ENCODE peak calls at places on chromosomes 6 and 20, in six cellular contexts. One of them, this sample, is unnamed.

GRCh38 chr6:159031826-159032225 is 13.0 kb downstream of the TAGAP start:
- DNase-seq in activated B cell treated with CpG ODN at 0.5 μM for 24 hours: no peak
- DNase-seq in HFFc6: no peak
- DNase-seq in foreskin fibroblast: no peak
- DNase-seq in fibroblast of lung: no peak
- DNase-seq in lower leg skin: no peak
- DNase-seq in this sample: no peak

GRCh38 chr20:6783752-6784725 is 16.6 kb downstream of the BMP2 start:
- DNase-seq in activated B cell treated with CpG ODN at 0.5 μM for 24 hours: no peak
- DNase-seq in HFFc6: no peak
- DNase-seq in foreskin fibroblast: peak
- DNase-seq in fibroblast of lung: peak
- DNase-seq in lower leg skin: no peak
- DNase-seq in this sample: no peak

GRCh38 chr6:34021839-34022190 is 124.1 kb downstream of the GRM4 start:
- DNase-seq in activated B cell treated with CpG ODN at 0.5 μM for 24 hours: no peak
- DNase-seq in HFFc6: no peak
- DNase-seq in foreskin fibroblast: no peak
- DNase-seq in fibroblast of lung: no peak
- DNase-seq in lower leg skin: no peak
- DNase-seq in this sample: no peak

GRCh38 chr6:169990095-169991030 is 238.9 kb downstream of the ERMARD start:
- DNase-seq in activated B cell treated with CpG ODN at 0.5 μM for 24 hours: peak
- DNase-seq in HFFc6: no peak
- DNase-seq in foreskin fibroblast: no peak
- DNase-seq in fibroblast of lung: no peak
- DNase-seq in lower leg skin: peak
- DNase-seq in this sample: peak

GRCh38 chr6:167797079-167797870 is 29.4 kb upstream of the AFDN start:
- DNase-seq in activated B cell treated with CpG ODN at 0.5 μM for 24 hours: no peak
- DNase-seq in HFFc6: no peak
- DNase-seq in foreskin fibroblast: no peak
- DNase-seq in fibroblast of lung: no peak
- DNase-seq in lower leg skin: peak
- DNase-seq in this sample: no peak

GRCh38 chr6:163354779-163355431 is 59.6 kb upstream of the QKI start:
- DNase-seq in activated B cell treated with CpG ODN at 0.5 μM for 24 hours: peak
- DNase-seq in HFFc6: no peak
- DNase-seq in foreskin fibroblast: peak
- DNase-seq in fibroblast of lung: no peak
- DNase-seq in lower leg skin: no peak
- DNase-seq in this sample: no peak

GRCh38 chr6:158338311-158339112 is 26.2 kb downstream of the TULP4 start:
- DNase-seq in activated B cell treated with CpG ODN at 0.5 μM for 24 hours: no peak
- DNase-seq in HFFc6: no peak
- DNase-seq in foreskin fibroblast: no peak
- DNase-seq in fibroblast of lung: no peak
- DNase-seq in lower leg skin: no peak
- DNase-seq in this sample: no peak

GRCh38 chr6:128597004-128597403 is 76.6 kb upstream of the PTPRK start:
- DNase-seq in activated B cell treated with CpG ODN at 0.5 μM for 24 hours: no peak
- DNase-seq in HFFc6: no peak
- DNase-seq in foreskin fibroblast: peak
- DNase-seq in fibroblast of lung: no peak
- DNase-seq in lower leg skin: no peak
- DNase-seq in this sample: no peak

GRCh38 chr20:20525214-20525613 is 157.3 kb downstream of the INSM1 start:
- DNase-seq in activated B cell treated with CpG ODN at 0.5 μM for 24 hours: no peak
- DNase-seq in HFFc6: no peak
- DNase-seq in foreskin fibroblast: no peak
- DNase-seq in fibroblast of lung: no peak
- DNase-seq in lower leg skin: no peak
- DNase-seq in this sample: no peak

GRCh38 chr20:63061051-63061531 is 54.3 kb upstream of the BHLHE23 start:
- DNase-seq in activated B cell treated with CpG ODN at 0.5 μM for 24 hours: no peak
- DNase-seq in HFFc6: no peak
- DNase-seq in foreskin fibroblast: no peak
- DNase-seq in fibroblast of lung: no peak
- DNase-seq in lower leg skin: peak
- DNase-seq in this sample: no peak

GRCh38 chr6:119544325-119545150 is 195.0 kb upstream of the MAN1A1 start:
- DNase-seq in activated B cell treated with CpG ODN at 0.5 μM for 24 hours: no peak
- DNase-seq in HFFc6: no peak
- DNase-seq in foreskin fibroblast: no peak
- DNase-seq in fibroblast of lung: peak
- DNase-seq in lower leg skin: no peak
- DNase-seq in this sample: no peak

GRCh38 chr6:14132244-14133220 is 15.0 kb downstream of the CD83 start:
- DNase-seq in activated B cell treated with CpG ODN at 0.5 μM for 24 hours: no peak
- DNase-seq in HFFc6: no peak
- DNase-seq in foreskin fibroblast: no peak
- DNase-seq in fibroblast of lung: no peak
- DNase-seq in lower leg skin: no peak
- DNase-seq in this sample: no peak

GRCh38 chr6:147285087-147285855 is 81.1 kb downstream of the STXBP5 start:
- DNase-seq in activated B cell treated with CpG ODN at 0.5 μM for 24 hours: no peak
- DNase-seq in HFFc6: peak
- DNase-seq in foreskin fibroblast: peak
- DNase-seq in fibroblast of lung: peak
- DNase-seq in lower leg skin: no peak
- DNase-seq in this sample: no peak

GRCh38 chr20:24633026-24633425 is 163.6 kb downstream of the SYNDIG1 start:
- DNase-seq in activated B cell treated with CpG ODN at 0.5 μM for 24 hours: no peak
- DNase-seq in HFFc6: peak
- DNase-seq in foreskin fibroblast: peak
- DNase-seq in fibroblast of lung: no peak
- DNase-seq in lower leg skin: peak
- DNase-seq in this sample: peak

GRCh38 chr6:3001773-3002293 is 2.1 kb downstream of the NQO2 start:
- DNase-seq in activated B cell treated with CpG ODN at 0.5 μM for 24 hours: no peak
- DNase-seq in HFFc6: peak
- DNase-seq in foreskin fibroblast: peak
- DNase-seq in fibroblast of lung: peak
- DNase-seq in lower leg skin: no peak
- DNase-seq in this sample: no peak

GRCh38 chr20:50980851-50981713 is 22.5 kb downstream of the MOCS3 start:
- DNase-seq in activated B cell treated with CpG ODN at 0.5 μM for 24 hours: peak
- DNase-seq in HFFc6: peak
- DNase-seq in foreskin fibroblast: peak
- DNase-seq in fibroblast of lung: peak
- DNase-seq in lower leg skin: no peak
- DNase-seq in this sample: no peak

GRCh38 chr20:7772376-7772775 is 167.9 kb downstream of the HAO1 start:
- DNase-seq in activated B cell treated with CpG ODN at 0.5 μM for 24 hours: no peak
- DNase-seq in HFFc6: no peak
- DNase-seq in foreskin fibroblast: peak
- DNase-seq in fibroblast of lung: peak
- DNase-seq in lower leg skin: no peak
- DNase-seq in this sample: no peak

GRCh38 chr6:4812068-4812467 is 35.9 kb downstream of the CDYL start:
- DNase-seq in activated B cell treated with CpG ODN at 0.5 μM for 24 hours: no peak
- DNase-seq in HFFc6: peak
- DNase-seq in foreskin fibroblast: no peak
- DNase-seq in fibroblast of lung: no peak
- DNase-seq in lower leg skin: no peak
- DNase-seq in this sample: no peak

GRCh38 chr6:35096129-35096852 is 44.8 kb downstream of the TCP11 start:
- DNase-seq in activated B cell treated with CpG ODN at 0.5 μM for 24 hours: no peak
- DNase-seq in HFFc6: peak
- DNase-seq in foreskin fibroblast: peak
- DNase-seq in fibroblast of lung: peak
- DNase-seq in lower leg skin: no peak
- DNase-seq in this sample: no peak

GRCh38 chr6:353642-354614 is 37.6 kb upstream of the IRF4 start:
- DNase-seq in activated B cell treated with CpG ODN at 0.5 μM for 24 hours: no peak
- DNase-seq in HFFc6: no peak
- DNase-seq in foreskin fibroblast: no peak
- DNase-seq in fibroblast of lung: no peak
- DNase-seq in lower leg skin: no peak
- DNase-seq in this sample: no peak

GRCh38 chr6:117481926-117482239 is 591 bp upstream of the DCBLD1 start:
- DNase-seq in activated B cell treated with CpG ODN at 0.5 μM for 24 hours: no peak
- DNase-seq in HFFc6: peak
- DNase-seq in foreskin fibroblast: no peak
- DNase-seq in fibroblast of lung: no peak
- DNase-seq in lower leg skin: no peak
- DNase-seq in this sample: no peak

GRCh38 chr6:48476257-48476656 is 365.3 kb upstream of the PTCHD4 start:
- DNase-seq in activated B cell treated with CpG ODN at 0.5 μM for 24 hours: no peak
- DNase-seq in HFFc6: no peak
- DNase-seq in foreskin fibroblast: peak
- DNase-seq in fibroblast of lung: peak
- DNase-seq in lower leg skin: no peak
- DNase-seq in this sample: no peak

GRCh38 chr20:20452254-20452676 is 84.4 kb downstream of the INSM1 start:
- DNase-seq in activated B cell treated with CpG ODN at 0.5 μM for 24 hours: peak
- DNase-seq in HFFc6: peak
- DNase-seq in foreskin fibroblast: peak
- DNase-seq in fibroblast of lung: peak
- DNase-seq in lower leg skin: peak
- DNase-seq in this sample: no peak

GRCh38 chr6:28742668-28743270 is 181.0 kb downstream of the TRIM27 start:
- DNase-seq in activated B cell treated with CpG ODN at 0.5 μM for 24 hours: no peak
- DNase-seq in HFFc6: peak
- DNase-seq in foreskin fibroblast: peak
- DNase-seq in fibroblast of lung: peak
- DNase-seq in lower leg skin: no peak
- DNase-seq in this sample: no peak

GRCh38 chr6:22582806-22583205 is 13.4 kb downstream of the HDGFL1 start:
- DNase-seq in activated B cell treated with CpG ODN at 0.5 μM for 24 hours: no peak
- DNase-seq in HFFc6: no peak
- DNase-seq in foreskin fibroblast: no peak
- DNase-seq in fibroblast of lung: peak
- DNase-seq in lower leg skin: no peak
- DNase-seq in this sample: no peak

GRCh38 chr6:168507730-168508129 is 66.7 kb downstream of the SMOC2 start:
- DNase-seq in activated B cell treated with CpG ODN at 0.5 μM for 24 hours: no peak
- DNase-seq in HFFc6: no peak
- DNase-seq in foreskin fibroblast: no peak
- DNase-seq in fibroblast of lung: no peak
- DNase-seq in lower leg skin: no peak
- DNase-seq in this sample: no peak

GRCh38 chr6:144778773-144779531 is 493.8 kb downstream of the UTRN start:
- DNase-seq in activated B cell treated with CpG ODN at 0.5 μM for 24 hours: no peak
- DNase-seq in HFFc6: peak
- DNase-seq in foreskin fibroblast: no peak
- DNase-seq in fibroblast of lung: no peak
- DNase-seq in lower leg skin: no peak
- DNase-seq in this sample: no peak
- TF ChIP-seq CTCF in activated B cell treated with CpG ODN at 0.5 μM for 24 hours: no peak
- TF ChIP-seq CTCF in HFFc6: peak
- TF ChIP-seq CTCF in foreskin fibroblast: peak
- TF ChIP-seq CTCF in fibroblast of lung: no peak
- TF ChIP-seq CTCF in lower leg skin: no peak
- TF ChIP-seq CTCF in this sample: no peak

DNA sequence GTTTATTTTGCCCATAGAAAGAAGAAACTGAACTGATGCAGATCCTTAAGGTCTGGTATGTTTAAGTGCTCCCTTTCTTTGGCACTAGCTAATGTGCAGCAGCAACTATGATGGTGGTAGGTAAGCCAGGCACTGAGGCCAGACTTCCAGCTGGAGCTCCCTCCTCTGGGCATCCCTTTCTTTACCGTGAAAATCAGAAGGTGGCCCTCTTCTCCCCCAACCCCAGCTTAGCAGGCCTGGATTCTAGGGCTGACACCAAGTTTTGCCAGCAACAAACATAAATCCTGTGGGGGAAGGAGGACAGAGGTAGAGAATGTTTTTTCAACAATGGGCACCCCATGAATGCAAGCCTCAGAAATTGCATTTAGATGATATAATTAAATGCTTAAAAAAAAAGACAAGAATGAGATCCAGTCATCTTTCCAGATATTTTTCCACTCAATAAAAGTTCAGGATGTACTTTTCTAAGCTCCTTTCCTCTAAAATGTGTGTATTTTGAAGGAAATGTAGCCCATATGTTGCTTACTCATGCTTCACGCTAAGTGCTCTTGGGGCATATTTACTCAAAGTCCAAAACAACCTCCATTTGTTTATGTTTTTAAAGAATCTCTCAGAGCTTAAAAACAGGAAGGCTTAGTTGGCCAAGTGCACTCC is 123.9 kb upstream of the NXT1 start:
- DNase-seq in activated B cell treated with CpG ODN at 0.5 μM for 24 hours: no peak
- DNase-seq in HFFc6: no peak
- DNase-seq in foreskin fibroblast: peak
- DNase-seq in fibroblast of lung: peak
- DNase-seq in lower leg skin: peak
- DNase-seq in this sample: no peak
- TF ChIP-seq CTCF in activated B cell treated with CpG ODN at 0.5 μM for 24 hours: no peak
- TF ChIP-seq CTCF in HFFc6: no peak
- TF ChIP-seq CTCF in foreskin fibroblast: no peak
- TF ChIP-seq CTCF in fibroblast of lung: no peak
- TF ChIP-seq CTCF in lower leg skin: no peak
- TF ChIP-seq CTCF in this sample: no peak

GRCh38 chr20:58790440-58790839 is 60.3 kb downstream of the GNAS-AS1 start:
- DNase-seq in activated B cell treated with CpG ODN at 0.5 μM for 24 hours: no peak
- DNase-seq in HFFc6: no peak
- DNase-seq in foreskin fibroblast: no peak
- DNase-seq in fibroblast of lung: no peak
- DNase-seq in lower leg skin: no peak
- DNase-seq in this sample: no peak

GRCh38 chr20:58794510-58795180 is 56.1 kb downstream of the GNAS-AS1 start:
- DNase-seq in activated B cell treated with CpG ODN at 0.5 μM for 24 hours: no peak
- DNase-seq in HFFc6: no peak
- DNase-seq in foreskin fibroblast: no peak
- DNase-seq in fibroblast of lung: no peak
- DNase-seq in lower leg skin: no peak
- DNase-seq in this sample: no peak

GRCh38 chr20:58793512-58794420 is 56.9 kb downstream of the GNAS-AS1 start:
- DNase-seq in activated B cell treated with CpG ODN at 0.5 μM for 24 hours: no peak
- DNase-seq in HFFc6: no peak
- DNase-seq in foreskin fibroblast: no peak
- DNase-seq in fibroblast of lung: no peak
- DNase-seq in lower leg skin: no peak
- DNase-seq in this sample: no peak

GRCh38 chr20:58795181-58795922 is 55.4 kb downstream of the GNAS-AS1 start:
- DNase-seq in activated B cell treated with CpG ODN at 0.5 μM for 24 hours: no peak
- DNase-seq in HFFc6: no peak
- DNase-seq in foreskin fibroblast: no peak
- DNase-seq in fibroblast of lung: no peak
- DNase-seq in lower leg skin: no peak
- DNase-seq in this sample: no peak

GRCh38 chr20:58792426-58792825 is 58.3 kb downstream of the GNAS-AS1 start:
- DNase-seq in activated B cell treated with CpG ODN at 0.5 μM for 24 hours: no peak
- DNase-seq in HFFc6: no peak
- DNase-seq in foreskin fibroblast: no peak
- DNase-seq in fibroblast of lung: no peak
- DNase-seq in lower leg skin: no peak
- DNase-seq in this sample: no peak
- TF ChIP-seq CTCF in activated B cell treated with CpG ODN at 0.5 μM for 24 hours: no peak
- TF ChIP-seq CTCF in HFFc6: no peak
- TF ChIP-seq CTCF in foreskin fibroblast: no peak
- TF ChIP-seq CTCF in fibroblast of lung: no peak
- TF ChIP-seq CTCF in lower leg skin: no peak
- TF ChIP-seq CTCF in this sample: no peak

DNA sequence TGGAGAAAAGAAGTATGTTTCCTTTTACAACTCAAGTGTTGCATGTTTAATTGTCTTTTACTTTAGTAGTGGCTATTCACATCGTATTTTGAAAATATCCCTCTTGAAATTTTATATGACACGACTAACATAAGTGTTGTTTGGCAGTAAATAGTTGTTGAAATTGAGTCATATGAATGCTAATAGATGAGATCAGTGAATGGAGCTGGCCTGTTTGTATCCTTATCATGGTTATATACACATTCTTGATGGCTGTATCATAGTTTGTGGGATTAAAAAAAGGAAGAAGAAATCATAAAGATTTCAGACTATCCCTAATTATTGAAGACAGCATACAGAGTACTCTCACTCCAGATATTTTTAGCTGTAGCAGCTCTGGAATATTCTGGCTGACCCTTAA is 8.2 kb upstream of the RAE1 start:
- DNase-seq in activated B cell treated with CpG ODN at 0.5 μM for 24 hours: no peak
- DNase-seq in HFFc6: peak
- DNase-seq in foreskin fibroblast: peak
- DNase-seq in fibroblast of lung: no peak
- DNase-seq in lower leg skin: no peak
- DNase-seq in this sample: no peak
- TF ChIP-seq CTCF in activated B cell treated with CpG ODN at 0.5 μM for 24 hours: no peak
- TF ChIP-seq CTCF in HFFc6: no peak
- TF ChIP-seq CTCF in foreskin fibroblast: no peak
- TF ChIP-seq CTCF in fibroblast of lung: no peak
- TF ChIP-seq CTCF in lower leg skin: no peak
- TF ChIP-seq CTCF in this sample: no peak